ENCODE peak calls at places on chromosome 9, in six cellular contexts. Q is heart left ventricle, Z is epithelial cell of proximal tubule, D is ovary, O is HepG2, K is neural progenitor cell. U is an unnamed sample.

GRCh38 chr9:36037580-36038169 is 962 bp downstream of the RECK start:
- DNase-seq in Q (no peak), Z (no peak), D (no peak), O (no peak), K (no peak), U (no peak)

GRCh38 chr9:90034071-90034470 is 429.3 kb downstream of the GADD45G start:
- DNase-seq in Q (no peak), Z (no peak), D (no peak), O (no peak), K (no peak), U (no peak)

GRCh38 chr9:73038613-73039012 is 85.8 kb upstream of the ALDH1A1 start:
- DNase-seq in Q (no peak), Z (no peak), D (peak; percentile 85), O (no peak), K (no peak), U (peak; percentile 20)

GRCh38 chr9:98094316-98094715 is 24.7 kb downstream of the TRIM14 start:
- DNase-seq in Q (no peak), Z (no peak), D (no peak), O (no peak), K (no peak), U (no peak)

GRCh38 chr9:73270967-73271722 is 119.5 kb downstream of the ANXA1 start:
- DNase-seq in Q (no peak), Z (peak; percentile 75), D (no peak), O (peak; percentile 75), K (no peak), U (no peak)

GRCh38 chr9:35760651-35761050 is 6.6 kb upstream of the MSMP start:
- DNase-seq in Q (no peak), Z (no peak), D (no peak), O (no peak), K (no peak), U (no peak)

GRCh38 chr9:97985058-97985861 is 2.1 kb downstream of the ANP32B start:
- DNase-seq in Q (no peak), Z (no peak), D (peak; percentile 40), O (no peak), K (peak; percentile 36), U (peak; percentile 24)

GRCh38 chr9:112145886-112146285 is 29.2 kb downstream of the SUSD1 start:
- DNase-seq in Q (no peak), Z (no peak), D (no peak), O (no peak), K (no peak), U (no peak)

GRCh38 chr9:89610391-89610925 is 5.6 kb downstream of the GADD45G start:
- DNase-seq in Q (no peak), Z (no peak), D (no peak), O (no peak), K (no peak), U (no peak)

GRCh38 chr9:138047469-138048040 is 170.0 kb downstream of the CACNA1B start:
- DNase-seq in Q (peak; percentile 39), Z (no peak), D (no peak), O (no peak), K (peak; percentile 1), U (no peak)

GRCh38 chr9:108996653-108997052 is 16.6 kb downstream of the CTNNAL1 start:
- DNase-seq in Q (no peak), Z (no peak), D (no peak), O (no peak), K (no peak), U (no peak)

GRCh38 chr9:126630458-126631237 is 16.9 kb downstream of the LMX1B start:
- DNase-seq in Q (no peak), Z (peak; percentile 52), D (no peak), O (no peak), K (no peak), U (no peak)

GRCh38 chr9:115395511-115396021 is 277.6 kb upstream of the TNC start:
- DNase-seq in Q (no peak), Z (no peak), D (no peak), O (no peak), K (no peak), U (no peak)

GRCh38 chr9:73104342-73104741 is 47.3 kb upstream of the ANXA1 start:
- DNase-seq in Q (no peak), Z (no peak), D (no peak), O (no peak), K (peak; percentile 36), U (no peak)

GRCh38 chr9:70475211-70475610 is 60.8 kb upstream of the KLF9 start:
- DNase-seq in Q (no peak), Z (no peak), D (no peak), O (no peak), K (no peak), U (no peak)

GRCh38 chr9:78572266-78572665 is 275.3 kb downstream of the PSAT1 start:
- DNase-seq in Q (no peak), Z (no peak), D (no peak), O (no peak), K (no peak), U (no peak)

GRCh38 chr9:132858756-132859155 is 19.3 kb downstream of the AK8 start:
- DNase-seq in Q (no peak), Z (no peak), D (no peak), O (no peak), K (no peak), U (no peak)

GRCh38 chr9:115133649-115134048 is 15.7 kb upstream of the TNC start:
- DNase-seq in Q (no peak), Z (peak; percentile 91), D (no peak), O (no peak), K (no peak), U (no peak)

GRCh38 chr9:134366223-134367031 is 40.2 kb downstream of the RXRA start:
- DNase-seq in Q (peak; percentile 91), Z (peak; percentile 36), D (peak; percentile 91), O (no peak), K (no peak), U (no peak)

GRCh38 chr9:106107716-106108115 is 413.4 kb downstream of the TMEM38B start:
- DNase-seq in Q (no peak), Z (no peak), D (no peak), O (no peak), K (no peak), U (no peak)

GRCh38 chr9:130302785-130303612 is 37.4 kb downstream of the HMCN2 start:
- DNase-seq in Q (peak; percentile 37), Z (no peak), D (no peak), O (no peak), K (no peak), U (no peak)

GRCh38 chr9:136784249-136784996 is 6.7 kb upstream of the TMEM141 start:
- DNase-seq in Q (no peak), Z (no peak), D (no peak), O (no peak), K (peak; percentile 46), U (no peak)
- TF ChIP-seq CTCF in Q (peak; percentile 50), Z (peak; percentile 34), D (peak; percentile 27), O (peak; percentile 53), K (peak; percentile 49), U (peak; percentile 61)

GRCh38 chr9:74379718-74380117 is 117.4 kb upstream of the RORB start:
- DNase-seq in Q (no peak), Z (peak; percentile 15), D (no peak), O (peak; percentile 40), K (peak; percentile 70), U (peak; percentile 19)
- TF ChIP-seq CTCF in Q (no peak), Z (peak; percentile 82), D (no peak), O (peak; percentile 72), K (peak; percentile 67), U (no peak)

GRCh38 chr9:120868339-120868675 is 8.7 kb downstream of the PHF19 start:
- DNase-seq in Q (no peak), Z (no peak), D (no peak), O (no peak), K (no peak), U (no peak)
- TF ChIP-seq CTCF in Q (no peak), Z (no peak), D (peak; percentile 23), O (no peak), K (no peak), U (no peak)

GRCh38 chr9:17081351-17081750 is 53.5 kb upstream of the CNTLN start:
- DNase-seq in Q (no peak), Z (no peak), D (no peak), O (no peak), K (no peak), U (no peak)

GRCh38 chr9:17081814-17082213 is 53.0 kb upstream of the CNTLN start:
- DNase-seq in Q (no peak), Z (no peak), D (no peak), O (no peak), K (no peak), U (no peak)

DNA sequence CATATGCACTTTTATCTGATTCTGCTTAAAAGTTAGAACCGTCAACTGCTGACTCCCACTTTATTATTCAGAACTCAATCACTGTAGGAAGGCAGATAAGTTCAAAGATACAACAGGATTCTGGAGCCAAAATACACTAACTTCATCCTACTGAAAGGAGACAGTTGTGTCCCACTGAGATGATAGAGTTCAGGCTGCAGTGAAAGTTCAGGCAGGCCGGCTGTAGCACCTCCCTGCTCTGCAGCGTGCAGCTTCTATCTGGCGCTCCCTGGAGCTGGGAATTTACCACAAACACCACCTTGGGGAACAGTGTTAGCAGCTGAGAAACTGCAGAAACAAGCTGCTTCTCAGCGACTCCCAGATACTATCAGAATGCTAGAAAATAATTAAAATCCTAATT is 52.5 kb upstream of the CNTLN start:
- DNase-seq in Q (no peak), Z (no peak), D (peak; percentile 47), O (no peak), K (peak; percentile 68), U (peak; percentile 49)
- TF ChIP-seq CTCF in Q (no peak), Z (no peak), D (no peak), O (no peak), K (peak; percentile 32), U (no peak)

GRCh38 chr9:128102861-128103588 is 24.5 kb downstream of the PTGES2 start:
- DNase-seq in Q (peak; percentile 58), Z (no peak), D (peak; percentile 71), O (peak; percentile 94), K (no peak), U (no peak)

GRCh38 chr9:128102196-128102595 is 25.3 kb downstream of the PTGES2 start:
- DNase-seq in Q (peak; percentile 38), Z (no peak), D (no peak), O (no peak), K (no peak), U (no peak)

GRCh38 chr9:128101690-128102089 is 25.8 kb downstream of the PTGES2 start:
- DNase-seq in Q (peak; percentile 79), Z (no peak), D (peak; percentile 68), O (no peak), K (no peak), U (peak; percentile 62)

GRCh38 chr9:128104171-128104618 is 23.3 kb downstream of the PTGES2 start:
- DNase-seq in Q (peak; percentile 15), Z (no peak), D (peak; percentile 55), O (peak; percentile 87), K (no peak), U (no peak)

GRCh38 chr9:128103589-128103962 is 24.0 kb downstream of the PTGES2 start:
- DNase-seq in Q (peak; percentile 27), Z (no peak), D (peak; percentile 41), O (peak; percentile 41), K (no peak), U (no peak)
- TF ChIP-seq CTCF in Q (no peak), Z (peak; percentile 60), D (no peak), O (peak; percentile 65), K (no peak), U (no peak)

GRCh38 chr9:131627846-131628820 is 82.8 kb downstream of the PRRT1B start:
- DNase-seq in Q (no peak), Z (no peak), D (no peak), O (no peak), K (no peak), U (peak; percentile 62)
- TF ChIP-seq CTCF in Q (no peak), Z (no peak), D (no peak), O (no peak), K (no peak), U (no peak)

GRCh38 chr9:6552033-6552737 is 93.3 kb downstream of the GLDC start:
- DNase-seq in Q (no peak), Z (no peak), D (no peak), O (peak; percentile 29), K (no peak), U (no peak)
- TF ChIP-seq CTCF in Q (no peak), Z (no peak), D (no peak), O (no peak), K (no peak), U (no peak)

U was measured in glutamatergic neuron.